ENCODE peak calls at places on chromosomes 5 and 9, in five cellular contexts. W, B, Q, S and L are unnamed samples.

GRCh38 chr5:179271821-179272325 is 73.4 kb downstream of the ADAMTS2 start:
- DNase-seq in W (no peak), Q (no peak), S (no peak), B (no peak), L (no peak)

GRCh38 chr9:2477755-2478154 is 143.8 kb upstream of the VLDLR start:
- DNase-seq in S (no peak), B (peak; percentile 43), W (no peak), Q (no peak), L (no peak)

GRCh38 chr5:5278201-5278814 is 138.2 kb downstream of the ADAMTS16 start:
- DNase-seq in Q (no peak), W (no peak), S (no peak), B (no peak), L (no peak)

GRCh38 chr5:130110333-130110732 is 206.1 kb downstream of the CHSY3 start:
- DNase-seq in S (no peak), Q (no peak), W (no peak), B (no peak), L (no peak)

GRCh38 chr5:178398856-178399722 is 166.5 kb upstream of the PHYKPL start:
- DNase-seq in S (no peak), B (no peak), W (no peak), Q (no peak), L (no peak)

GRCh38 chr9:34996905-34997279 is 7.3 kb downstream of the DNAJB5 start:
- DNase-seq in Q (no peak), W (no peak), B (no peak), S (no peak), L (no peak)

GRCh38 chr9:98495530-98495929 is 213.2 kb downstream of the GABBR2 start:
- DNase-seq in B (no peak), W (no peak), Q (no peak), S (no peak), L (no peak)

GRCh38 chr5:44845777-44846176 is 37.0 kb downstream of the MRPS30 start:
- DNase-seq in W (no peak), Q (no peak), B (no peak), S (no peak), L (no peak)

GRCh38 chr9:134691695-134692572 is 50.3 kb downstream of the COL5A1 start:
- DNase-seq in B (no peak), W (no peak), Q (no peak), S (no peak), L (no peak)

GRCh38 chr5:137778772-137779564 is 24.8 kb upstream of the HNRNPA0 start:
- DNase-seq in W (peak; percentile 62), B (peak; percentile 39), S (no peak), Q (no peak), L (peak; percentile 45)

GRCh38 chr5:33509036-33509435 is 68.3 kb downstream of the TARS1 start:
- DNase-seq in W (no peak), B (peak; percentile 62), S (no peak), Q (no peak), L (no peak)

GRCh38 chr5:173736374-173736773 is 119.9 kb upstream of the BOD1 start:
- DNase-seq in Q (no peak), S (no peak), W (no peak), B (no peak), L (no peak)

GRCh38 chr5:35487255-35488035 is 130.2 kb upstream of the SPEF2 start:
- DNase-seq in S (no peak), W (no peak), B (peak; percentile 7), Q (no peak), L (no peak)

GRCh38 chr9:114551750-114552685 is 35.6 kb upstream of the ATP6V1G1 start:
- DNase-seq in B (peak; percentile 98), S (peak; percentile 97), W (no peak), Q (no peak), L (peak; percentile 100)

GRCh38 chr5:149804478-149805450 is 74.7 kb downstream of the PPARGC1B start:
- DNase-seq in W (no peak), Q (no peak), B (no peak), S (no peak), L (no peak)

GRCh38 chr5:132102101-132102701 is 28.6 kb downstream of the CSF2 start:
- DNase-seq in B (no peak), Q (peak; percentile 44), W (no peak), S (no peak), L (no peak)

GRCh38 chr9:9563817-9564216 is 1049.0 kb downstream of the PTPRD start:
- DNase-seq in S (no peak), B (no peak), Q (no peak), W (no peak), L (no peak)

GRCh38 chr9:9556865-9557803 is 1055.7 kb downstream of the PTPRD start:
- DNase-seq in Q (no peak), S (no peak), B (no peak), W (no peak), L (no peak)

GRCh38 chr9:9557804-9558334 is 1054.9 kb downstream of the PTPRD start:
- DNase-seq in Q (no peak), S (no peak), W (peak; percentile 46), B (no peak), L (no peak)

GRCh38 chr9:9558907-9559306 is 1053.9 kb downstream of the PTPRD start:
- DNase-seq in Q (no peak), B (no peak), S (no peak), W (no peak), L (no peak)

GRCh38 chr9:9560382-9561035 is 1052.3 kb downstream of the PTPRD start:
- DNase-seq in S (no peak), B (no peak), W (no peak), Q (no peak), L (no peak)
- TF ChIP-seq CTCF in S (no peak), B (no peak), W (no peak), Q (no peak), L (no peak)

DNA sequence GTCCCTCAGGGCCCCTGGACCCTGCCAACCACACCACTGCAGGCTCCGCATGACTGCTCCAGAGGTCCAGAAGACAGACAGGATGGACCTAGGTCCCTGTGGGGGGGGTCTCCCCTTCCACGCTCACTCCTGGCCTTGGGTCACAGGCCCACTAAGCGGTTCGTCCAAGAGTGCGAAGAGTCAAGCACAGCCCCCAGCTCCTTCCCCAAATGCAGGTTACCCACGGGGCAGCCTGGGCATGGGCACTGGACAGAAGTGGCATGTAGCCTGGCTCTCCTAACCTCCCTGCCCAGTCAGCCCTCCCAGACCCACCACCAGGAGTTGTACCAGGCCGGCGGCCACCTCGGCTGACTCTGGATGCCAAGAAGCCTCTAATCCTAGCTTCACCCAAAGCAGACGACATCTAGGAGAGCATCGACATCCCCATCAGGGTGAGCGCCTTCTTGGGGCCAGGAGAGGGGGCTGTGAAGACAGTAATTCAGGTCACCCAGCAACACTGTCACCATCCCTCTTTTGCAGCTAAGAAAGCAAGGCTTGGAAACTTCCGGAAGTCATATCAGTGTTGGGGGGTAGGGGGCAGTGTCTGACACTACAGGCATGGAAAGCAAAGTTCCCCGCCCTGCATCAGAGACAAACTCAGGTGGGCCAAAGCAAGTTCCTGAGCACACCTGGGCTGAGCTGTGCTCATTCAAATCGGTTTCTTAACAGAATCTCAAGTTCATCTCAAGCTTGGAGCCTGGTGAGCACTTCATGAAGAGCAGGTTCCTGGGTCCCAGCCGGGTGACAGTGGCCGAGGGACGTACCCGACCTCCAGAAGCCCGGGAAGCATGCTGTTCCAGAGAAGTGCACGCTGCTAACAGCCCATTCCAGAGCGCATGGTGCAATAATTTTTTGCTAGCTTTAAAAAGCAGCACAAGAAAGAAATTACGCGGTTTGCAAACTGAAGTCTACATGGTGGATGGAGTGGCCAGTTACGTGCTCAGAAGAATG is 68.7 kb downstream of the SEMA4D start:
- DNase-seq in S (no peak), Q (peak; percentile 85), B (no peak), W (peak; percentile 46), L (no peak)
- H3K27ac ChIP-seq in S (no peak overlapping the region), Q (no peak overlapping the region), B (no peak overlapping the region), W (no peak overlapping the region), L (no peak overlapping the region)

DNA sequence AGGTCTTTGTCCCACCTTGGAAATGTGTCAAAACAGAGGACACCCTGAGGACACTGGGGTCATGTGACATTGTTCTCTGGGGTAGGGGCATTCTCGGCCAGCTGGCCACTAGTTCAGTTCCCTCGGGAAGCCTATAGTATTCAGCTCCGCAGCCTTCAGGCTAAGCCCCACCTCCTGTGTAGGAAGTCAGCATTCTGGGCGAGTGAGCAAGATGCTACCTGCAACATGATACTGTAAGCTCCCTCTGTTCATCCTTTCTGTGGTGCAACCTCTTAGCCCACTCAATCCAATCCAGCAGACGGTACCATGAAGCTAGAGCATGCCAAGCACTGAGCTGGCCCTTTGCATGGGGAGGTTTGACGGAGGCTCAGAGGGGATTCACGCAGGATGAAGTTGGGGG is 5.3 kb downstream of the NTNG2 start:
- DNase-seq in Q (no peak), S (no peak), W (no peak), B (peak; percentile 24), L (no peak)
- TF ChIP-seq CTCF in Q (no peak), S (no peak), W (no peak), B (no peak), L (no peak)

GRCh38 chr9:73155389-73155788 is 3.7 kb downstream of the ANXA1 start:
- DNase-seq in S (no peak), W (no peak), Q (no peak), B (no peak), L (no peak)

GRCh38 chr9:73153793-73154227 is 2.1 kb downstream of the ANXA1 start:
- DNase-seq in W (no peak), B (peak; percentile 28), S (peak; percentile 8), Q (no peak), L (peak; percentile 65)

GRCh38 chr9:73152953-73153352 is 1.3 kb downstream of the ANXA1 start:
- DNase-seq in S (no peak), B (no peak), W (no peak), Q (no peak), L (no peak)

GRCh38 chr9:73154760-73155159 is 3.1 kb downstream of the ANXA1 start:
- DNase-seq in Q (peak; percentile 20), B (peak; percentile 25), S (no peak), W (no peak), L (no peak)

GRCh38 chr9:73154271-73154670 is 2.6 kb downstream of the ANXA1 start:
- DNase-seq in W (no peak), Q (peak; percentile 16), S (no peak), B (no peak), L (no peak)
- H3K27ac ChIP-seq in W (no peak overlapping the region), Q (peak overlapping the region; percentile 63), S (peak overlapping the region; percentile 83), B (no peak overlapping the region), L (peak overlapping the region; percentile 62)